ENCODE peak calls at places on chromosomes 12 and 14, in five cellular contexts. Y is A549, T is HepG2, J is sigmoid colon, F is astrocyte of the spinal cord. D is an unnamed sample.

GRCh38 chr14:92780444-92780843 is 13.7 kb upstream of the GOLGA5 start:
- DNase-seq in F (peak), T (no peak), J (no peak), Y (no peak), D (peak)

GRCh38 chr12:45893240-45893639 is 97.1 kb downstream of the SCAF11 start:
- DNase-seq in Y (no peak), T (peak), F (no peak), J (no peak), D (no peak)

GRCh38 chr12:88375960-88376305 is 204.3 kb downstream of the KITLG start:
- DNase-seq in J (no peak), T (no peak), Y (no peak), F (no peak), D (no peak)

GRCh38 chr14:55052259-55052930 is 948 bp downstream of the MAPK1IP1L start:
- DNase-seq in T (no peak), F (peak), Y (peak), J (no peak), D (peak)

GRCh38 chr14:105490318-105490571 is 801 bp upstream of the TEDC1 start:
- DNase-seq in T (no peak), F (no peak), J (no peak), Y (no peak), D (no peak)

GRCh38 chr12:79624378-79624777 is 66.4 kb downstream of the PAWR start:
- DNase-seq in T (no peak), J (no peak), F (no peak), Y (no peak), D (peak)

GRCh38 chr12:69648476-69648875 is 37.8 kb upstream of the LRRC10 start:
- DNase-seq in T (peak), J (no peak), Y (no peak), F (peak), D (peak)

GRCh38 chr12:69534389-69534822 is 50.9 kb upstream of the CCT2 start:
- DNase-seq in T (peak), Y (peak), J (peak), F (peak), D (peak)

GRCh38 chr12:109999649-109999971 is 380 bp downstream of the ANKRD13A start:
- DNase-seq in Y (no peak), T (no peak), F (no peak), J (no peak), D (no peak)

GRCh38 chr12:6608592-6609311 is 1.6 kb upstream of the CHD4 start:
- DNase-seq in F (peak), Y (peak), J (peak), T (peak), D (peak)

GRCh38 chr12:47311011-47311410 is 231.3 kb upstream of the AMIGO2 start:
- DNase-seq in T (no peak), J (no peak), F (no peak), Y (no peak), D (no peak)

GRCh38 chr12:47308672-47309071 is 228.9 kb upstream of the AMIGO2 start:
- DNase-seq in T (no peak), F (no peak), Y (no peak), J (no peak), D (no peak)

GRCh38 chr12:47306130-47306529 is 226.4 kb upstream of the AMIGO2 start:
- DNase-seq in Y (no peak), T (no peak), F (no peak), J (no peak), D (no peak)

GRCh38 chr12:47305464-47305863 is 225.7 kb upstream of the AMIGO2 start:
- DNase-seq in F (no peak), T (no peak), Y (no peak), J (no peak), D (no peak)

DNA sequence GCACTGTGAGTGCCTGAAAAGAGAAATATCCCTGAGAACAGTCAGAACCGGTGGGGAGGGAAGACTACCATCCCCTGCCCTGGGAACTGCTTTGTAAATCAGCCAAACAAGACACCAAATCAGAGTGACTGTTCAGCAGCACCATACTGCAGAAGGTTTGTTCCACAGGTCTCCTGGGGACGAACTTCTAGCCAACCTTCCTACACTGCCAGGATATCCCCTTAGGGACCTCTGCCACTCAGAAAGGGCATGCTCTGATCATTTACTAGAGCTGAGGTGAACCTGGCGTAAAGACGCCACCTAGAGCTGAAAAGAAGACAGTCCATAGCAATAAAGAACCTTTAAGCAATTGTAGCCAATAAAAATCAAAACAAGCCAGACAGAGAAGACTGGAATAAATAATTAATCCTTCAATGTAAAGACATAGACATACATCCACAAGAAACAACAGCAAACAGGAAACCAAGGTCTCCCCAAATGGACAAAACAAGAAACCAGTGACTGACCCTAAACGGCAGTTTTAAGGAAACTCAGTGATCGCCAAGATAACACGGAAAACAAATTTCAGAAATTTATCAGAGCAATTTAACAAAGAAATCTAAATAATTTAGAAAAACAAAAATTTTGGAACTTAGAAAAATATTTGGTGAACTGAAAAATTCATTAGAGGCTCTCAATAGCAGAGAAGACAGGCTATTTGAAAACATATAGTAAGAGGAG is 228.1 kb upstream of the AMIGO2 start:
- DNase-seq in Y (peak), F (peak), T (peak), J (no peak), D (peak)
- H3K4me3 ChIP-seq in Y (no peak), F (no peak), T (no peak), J (no peak), D (no peak)

DNA sequence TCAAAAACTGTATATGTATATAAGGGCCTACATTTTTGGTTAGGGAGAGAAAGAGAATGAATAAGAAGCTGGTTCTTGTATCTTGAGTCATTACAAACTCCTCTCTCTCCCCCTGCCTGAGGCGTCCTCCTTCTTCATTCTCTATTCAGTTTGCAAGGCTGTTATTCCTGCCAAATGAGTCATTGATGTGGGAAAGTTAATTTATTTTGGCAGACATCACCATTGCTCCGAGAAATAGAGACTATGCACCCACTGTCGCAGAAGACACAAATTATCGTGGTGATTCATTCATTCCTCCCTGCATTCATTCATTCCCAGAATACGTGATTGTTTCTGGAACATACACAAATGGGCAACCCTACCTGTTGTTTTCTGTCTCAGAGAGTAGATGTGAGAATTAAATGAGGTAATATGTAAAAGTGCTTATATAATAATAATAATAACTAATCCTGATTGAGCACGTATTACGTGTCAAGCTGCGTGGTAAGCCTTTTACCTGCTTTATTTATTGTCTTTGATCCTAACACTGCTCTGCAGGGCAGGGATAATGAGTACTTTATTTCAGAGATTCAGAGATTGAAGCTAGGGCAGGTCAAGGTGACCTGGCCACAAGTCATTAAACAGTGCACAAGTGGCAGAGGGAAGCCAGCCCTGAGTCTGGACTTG is 112.6 kb upstream of the MED13L start:
- DNase-seq in T (no peak), J (no peak), F (peak), Y (peak), D (peak)
- TF ChIP-seq CTCF in T (no peak), J (no peak), F (no peak), Y (no peak), D (no peak)

GRCh38 chr12:47740536-47741339 is 15.4 kb upstream of the ENDOU start:
- DNase-seq in J (no peak), Y (no peak), F (no peak), T (peak), D (no peak)

GRCh38 chr12:47741340-47741703 is 16.0 kb upstream of the ENDOU start:
- DNase-seq in T (no peak), Y (no peak), J (peak), F (peak), D (no peak)

GRCh38 chr12:47739959-47740358 is 14.7 kb upstream of the ENDOU start:
- DNase-seq in J (no peak), Y (no peak), F (no peak), T (peak), D (no peak)

GRCh38 chr12:47737936-47738335 is 12.6 kb upstream of the ENDOU start:
- DNase-seq in Y (no peak), T (no peak), F (no peak), J (no peak), D (no peak)

DNA sequence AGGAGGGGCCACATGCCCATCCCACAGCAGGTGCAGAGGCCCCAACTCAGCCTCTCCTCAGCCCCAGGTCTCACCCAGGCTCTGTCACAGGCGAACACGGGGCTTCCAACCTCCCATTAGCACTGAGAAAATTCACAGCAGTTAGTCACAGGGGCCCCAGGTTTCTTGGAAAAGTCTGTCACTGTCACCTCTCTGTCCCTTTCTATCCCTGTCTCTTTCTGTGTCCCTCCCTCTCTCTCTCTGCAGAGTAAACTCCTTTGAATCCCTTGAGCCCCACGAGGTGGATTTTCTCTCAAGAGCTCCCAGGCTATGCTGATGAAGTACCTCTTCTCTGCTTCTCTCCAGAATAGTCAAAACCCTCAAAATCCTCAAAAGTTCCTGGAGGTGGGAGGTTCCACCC is 14.0 kb upstream of the ENDOU start:
- DNase-seq in J (no peak), Y (no peak), F (no peak), T (no peak), D (no peak)
- H3K4me3 ChIP-seq in J (no peak), Y (no peak), F (no peak), T (no peak), D (no peak)

DNA sequence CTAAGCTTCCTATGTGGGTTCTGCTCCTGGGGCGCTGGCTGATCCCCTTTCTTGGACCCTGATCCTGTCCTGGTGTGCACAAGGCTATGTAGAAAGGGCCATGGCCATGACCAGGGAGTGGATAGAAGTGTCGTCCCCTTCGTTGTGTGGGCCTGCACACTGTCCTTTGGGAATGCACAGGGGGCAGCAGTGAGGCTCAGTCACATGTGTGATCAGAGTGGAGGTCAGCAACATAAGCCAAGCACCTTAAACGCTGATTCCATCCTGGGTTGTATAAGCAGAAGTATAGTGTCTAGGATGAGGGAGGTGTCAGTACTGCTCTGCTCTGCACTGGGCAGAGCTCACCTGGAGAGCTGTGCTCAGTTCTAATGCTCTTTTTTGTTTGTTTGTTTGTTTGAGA is 48.4 kb downstream of the ESRRB start:
- DNase-seq in Y (no peak), F (no peak), T (no peak), J (no peak), D (no peak)
- TF ChIP-seq CTCF in Y (no peak), F (no peak), T (peak), J (no peak), D (no peak)

GRCh38 chr14:104144453-104144790 is 6.0 kb downstream of the KIF26A start:
- DNase-seq in Y (no peak), F (no peak), T (no peak), J (no peak), D (no peak)
- H3K4me3 ChIP-seq in Y (no peak), F (no peak), T (no peak), J (no peak), D (no peak)

GRCh38 chr14:22599349-22599748 is 1.2 kb downstream of the ABHD4 start:
- DNase-seq in Y (no peak), T (no peak), J (no peak), F (no peak), D (no peak)
- TF ChIP-seq CTCF in Y (no peak), T (no peak), J (no peak), F (no peak), D (no peak)

DNA sequence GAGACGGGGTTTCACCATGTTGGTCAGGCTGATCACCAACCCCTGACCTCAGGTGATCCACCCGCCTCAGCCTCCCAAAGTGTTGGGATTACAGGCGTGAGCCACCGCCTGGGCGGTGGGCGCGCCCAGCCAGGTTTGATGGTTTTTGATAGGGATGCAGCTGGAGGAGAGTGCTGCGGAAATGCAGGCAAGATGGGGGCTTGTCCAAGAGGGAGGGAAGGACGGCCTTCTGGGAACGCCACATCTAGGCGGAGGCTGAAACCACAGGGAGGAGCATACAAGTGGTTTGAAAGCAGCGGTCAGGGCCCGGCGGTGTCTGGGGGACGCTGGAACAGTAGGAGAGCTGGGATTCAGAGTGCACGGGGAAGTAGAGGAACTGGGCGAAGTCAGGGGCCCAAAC is 134.6 kb downstream of the VRK1 start:
- DNase-seq in F (no peak), T (no peak), Y (no peak), J (no peak), D (no peak)
- H3K4me3 ChIP-seq in F (no peak), T (no peak), Y (no peak), J (no peak), D (no peak)

DNA sequence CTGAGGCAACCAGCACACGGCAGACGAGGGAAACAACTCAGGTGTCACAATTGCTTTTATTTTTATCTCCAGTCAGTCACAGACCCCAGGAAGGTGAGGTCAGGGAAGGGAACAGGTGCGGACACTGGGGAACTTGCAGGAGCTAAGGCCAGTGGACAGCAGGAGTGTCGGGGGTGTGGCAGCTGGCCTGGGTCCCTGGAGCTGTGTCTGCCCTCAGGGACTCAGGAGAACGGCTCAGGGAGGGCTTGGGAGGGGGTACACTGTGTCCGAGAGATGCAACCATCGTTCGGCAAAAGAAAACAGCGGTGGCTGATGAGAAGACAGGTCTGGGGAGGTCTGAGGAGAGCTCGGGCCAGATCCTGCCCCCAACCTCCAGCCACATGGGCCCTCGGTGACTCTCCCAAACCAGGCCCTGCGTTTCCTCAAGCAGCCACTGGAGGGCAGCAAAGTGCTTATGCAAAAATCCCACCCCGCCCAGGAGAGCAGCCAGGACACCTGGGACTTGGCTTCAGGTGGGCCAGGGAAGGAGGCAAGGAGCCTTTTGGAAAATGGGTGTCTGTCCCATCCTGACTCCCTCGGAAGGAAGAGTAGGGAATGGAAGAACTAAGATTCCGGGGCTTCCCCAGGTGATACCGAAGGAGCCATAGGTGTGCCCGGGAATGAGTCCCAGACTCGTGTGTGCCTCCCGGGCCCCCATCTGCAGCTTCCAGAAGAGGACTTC is 24.1 kb upstream of the BCDIN3D start:
- DNase-seq in Y (peak), T (peak), F (peak), J (peak), D (peak)
- TF ChIP-seq CTCF in Y (peak), T (peak), F (peak), J (peak), D (peak)

GRCh38 chr12:53969588-53970259 is 3.2 kb upstream of the HOXC11 start:
- DNase-seq in J (no peak), T (no peak), F (no peak), Y (no peak), D (no peak)
- H3K4me3 ChIP-seq in J (no peak), T (no peak), F (no peak), Y (no peak), D (no peak)

GRCh38 chr14:63962896-63963295 is 110.1 kb downstream of the SYNE2 start:
- DNase-seq in T (no peak), Y (no peak), F (no peak), J (no peak), D (no peak)
- TF ChIP-seq CTCF in T (no peak), Y (no peak), F (no peak), J (no peak), D (no peak)

D was measured in fibroblast of the aortic adventitia.